ENCODE peak calls at places on chromosomes 5 and 9, in seven cellular contexts. V is H7, E is RWPE1, N is amygdala, C is lung, M is putamen, I is NCI-H345. G is an unnamed sample.

GRCh38 chr5:91146905-91147600 is 236.1 kb downstream of the ARRDC3 start:
- DNase-seq in E (no peak), I (no peak), V (no peak), M (no peak), N (no peak), C (no peak), G (no peak)

GRCh38 chr5:80156156-80156555 is 99.7 kb downstream of the SERINC5 start:
- DNase-seq in N (no peak), I (no peak), E (no peak), M (no peak), V (no peak), C (no peak), G (no peak)

GRCh38 chr5:158970569-158971014 is 129.1 kb downstream of the EBF1 start:
- DNase-seq in I (no peak), V (no peak), M (no peak), E (no peak), C (no peak), N (no peak), G (no peak)

GRCh38 chr9:6575324-6575758 is 70.2 kb downstream of the GLDC start:
- DNase-seq in E (no peak), N (no peak), M (no peak), V (no peak), I (no peak), C (no peak), G (no peak)

GRCh38 chr5:173327948-173328895 is at the start of gene STC2:
- DNase-seq in C (no peak), E (peak; percentile 96), I (peak; percentile 93), V (peak; percentile 98), M (no peak), N (no peak), G (peak; percentile 88)

GRCh38 chr5:154603978-154604679 is 126.1 kb upstream of the HAND1 start:
- DNase-seq in V (peak; percentile 75), I (no peak), M (no peak), E (no peak), C (peak; percentile 47), N (no peak), G (no peak)

GRCh38 chr5:31186672-31187267 is 6.7 kb upstream of the CDH6 start:
- DNase-seq in V (peak; percentile 39), E (peak; percentile 29), N (no peak), M (no peak), C (no peak), I (peak; percentile 45), G (no peak)

GRCh38 chr9:124297553-124297905 is 39.8 kb downstream of the NEK6 start:
- DNase-seq in M (peak; percentile 62), E (peak; percentile 96), C (peak; percentile 79), I (no peak), N (no peak), V (peak; percentile 84), G (peak; percentile 35)

GRCh38 chr5:88776692-88777091 is 106.3 kb downstream of the MEF2C start:
- DNase-seq in E (no peak), I (no peak), N (no peak), V (no peak), C (no peak), M (no peak), G (no peak)

GRCh38 chr9:95107976-95108375 is 209.5 kb downstream of the FANCC start:
- DNase-seq in V (no peak), I (no peak), C (no peak), E (no peak), N (no peak), M (peak; percentile 49), G (no peak)

GRCh38 chr9:95852059-95853032 is 23.1 kb upstream of the ERCC6L2 start:
- DNase-seq in N (no peak), C (no peak), I (peak; percentile 9), E (peak; percentile 36), M (peak; percentile 9), V (no peak), G (no peak)

GRCh38 chr5:180519098-180519497 is 24.9 kb downstream of the CNOT6 start:
- DNase-seq in N (no peak), V (no peak), M (no peak), C (no peak), I (no peak), E (no peak), G (no peak)

GRCh38 chr9:27610622-27611021 is 37.3 kb upstream of the C9orf72 start:
- DNase-seq in M (no peak), C (no peak), E (no peak), N (no peak), I (no peak), V (no peak), G (no peak)

GRCh38 chr9:98657897-98658296 is 50.8 kb downstream of the GABBR2 start:
- DNase-seq in M (no peak), N (no peak), E (no peak), V (no peak), I (no peak), C (no peak), G (no peak)

GRCh38 chr5:59249160-59249559 is 644.4 kb downstream of the PDE4D start:
- DNase-seq in M (no peak), C (no peak), E (no peak), I (no peak), N (no peak), V (no peak), G (no peak)

G was measured in iPS DF 6.9.